ENCODE peak calls at places on chromosome 21, in five cellular contexts. One of them, this sample, is unnamed.

GRCh38 chr21:39736716-39737115 is 8.3 kb upstream of the IGSF5 start:
- DNase-seq in CD8-positive, alpha-beta memory T cell: no peak
- DNase-seq in neural progenitor cell: no peak
- DNase-seq in cardiac muscle cell: no peak
- DNase-seq in mammary epithelial cell: no peak
- DNase-seq in this sample: no peak

GRCh38 chr21:19120591-19120990 is 717.0 kb upstream of the TMPRSS15 start:
- DNase-seq in CD8-positive, alpha-beta memory T cell: no peak
- DNase-seq in neural progenitor cell: no peak
- DNase-seq in cardiac muscle cell: no peak
- DNase-seq in mammary epithelial cell: no peak
- DNase-seq in this sample: no peak

GRCh38 chr21:28943631-28944030 is 49.0 kb downstream of the LTN1 start:
- DNase-seq in CD8-positive, alpha-beta memory T cell: no peak
- DNase-seq in neural progenitor cell: no peak
- DNase-seq in cardiac muscle cell: peak
- DNase-seq in mammary epithelial cell: no peak
- DNase-seq in this sample: no peak

GRCh38 chr21:40568756-40569155 is 278.2 kb downstream of the DSCAM start:
- DNase-seq in CD8-positive, alpha-beta memory T cell: no peak
- DNase-seq in neural progenitor cell: no peak
- DNase-seq in cardiac muscle cell: no peak
- DNase-seq in mammary epithelial cell: no peak
- DNase-seq in this sample: no peak

GRCh38 chr21:27569091-27569490 is 602.2 kb upstream of the ADAMTS5 start:
- DNase-seq in CD8-positive, alpha-beta memory T cell: no peak
- DNase-seq in neural progenitor cell: no peak
- DNase-seq in cardiac muscle cell: no peak
- DNase-seq in mammary epithelial cell: no peak
- DNase-seq in this sample: no peak

GRCh38 chr21:24895885-24896734 is 711.2 kb downstream of the MRPL39 start:
- DNase-seq in CD8-positive, alpha-beta memory T cell: no peak
- DNase-seq in neural progenitor cell: peak
- DNase-seq in cardiac muscle cell: peak
- DNase-seq in mammary epithelial cell: no peak
- DNase-seq in this sample: peak

GRCh38 chr21:39316729-39317128 is 3.3 kb upstream of the BRWD1 start:
- DNase-seq in CD8-positive, alpha-beta memory T cell: no peak
- DNase-seq in neural progenitor cell: no peak
- DNase-seq in cardiac muscle cell: no peak
- DNase-seq in mammary epithelial cell: no peak
- DNase-seq in this sample: no peak

GRCh38 chr21:39182016-39182415 is 1.2 kb downstream of the PSMG1 start:
- DNase-seq in CD8-positive, alpha-beta memory T cell: no peak
- DNase-seq in neural progenitor cell: no peak
- DNase-seq in cardiac muscle cell: no peak
- DNase-seq in mammary epithelial cell: no peak
- DNase-seq in this sample: no peak

GRCh38 chr21:14687277-14687642 is 141.1 kb upstream of the SAMSN1 start:
- DNase-seq in CD8-positive, alpha-beta memory T cell: no peak
- DNase-seq in neural progenitor cell: no peak
- DNase-seq in cardiac muscle cell: no peak
- DNase-seq in mammary epithelial cell: no peak
- DNase-seq in this sample: peak

GRCh38 chr21:23968722-23969647 is 1638.3 kb downstream of the MRPL39 start:
- DNase-seq in CD8-positive, alpha-beta memory T cell: peak
- DNase-seq in neural progenitor cell: peak
- DNase-seq in cardiac muscle cell: no peak
- DNase-seq in mammary epithelial cell: no peak
- DNase-seq in this sample: peak

GRCh38 chr21:46350981-46351380 is 27.0 kb downstream of the PCNT start:
- DNase-seq in CD8-positive, alpha-beta memory T cell: no peak
- DNase-seq in neural progenitor cell: no peak
- DNase-seq in cardiac muscle cell: no peak
- DNase-seq in mammary epithelial cell: no peak
- DNase-seq in this sample: no peak

GRCh38 chr21:45309541-45310381 is 22.1 kb upstream of the POFUT2 start:
- DNase-seq in CD8-positive, alpha-beta memory T cell: no peak
- DNase-seq in neural progenitor cell: no peak
- DNase-seq in cardiac muscle cell: no peak
- DNase-seq in mammary epithelial cell: no peak
- DNase-seq in this sample: no peak

GRCh38 chr21:14259669-14260458 is 43.9 kb downstream of the RBM11 start:
- DNase-seq in CD8-positive, alpha-beta memory T cell: no peak
- DNase-seq in neural progenitor cell: peak
- DNase-seq in cardiac muscle cell: peak
- DNase-seq in mammary epithelial cell: peak
- DNase-seq in this sample: peak

GRCh38 chr21:46402421-46402820 is 56.3 kb upstream of the DIP2A start:
- DNase-seq in CD8-positive, alpha-beta memory T cell: no peak
- DNase-seq in neural progenitor cell: no peak
- DNase-seq in cardiac muscle cell: no peak
- DNase-seq in mammary epithelial cell: no peak
- DNase-seq in this sample: no peak

GRCh38 chr21:17128132-17128531 is 384.7 kb upstream of the CXADR start:
- DNase-seq in CD8-positive, alpha-beta memory T cell: no peak
- DNase-seq in neural progenitor cell: no peak
- DNase-seq in cardiac muscle cell: no peak
- DNase-seq in mammary epithelial cell: no peak
- DNase-seq in this sample: no peak

GRCh38 chr21:45309069-45309521 is 21.4 kb upstream of the POFUT2 start:
- DNase-seq in CD8-positive, alpha-beta memory T cell: peak
- DNase-seq in neural progenitor cell: peak
- DNase-seq in cardiac muscle cell: peak
- DNase-seq in mammary epithelial cell: no peak
- DNase-seq in this sample: peak

GRCh38 chr21:34202553-34203332 is 129.4 kb downstream of the MRPS6 start:
- DNase-seq in CD8-positive, alpha-beta memory T cell: no peak
- DNase-seq in neural progenitor cell: peak
- DNase-seq in cardiac muscle cell: peak
- DNase-seq in mammary epithelial cell: no peak
- DNase-seq in this sample: no peak

GRCh38 chr21:45994738-45995685 is 13.4 kb downstream of the COL6A1 start:
- DNase-seq in CD8-positive, alpha-beta memory T cell: no peak
- DNase-seq in neural progenitor cell: no peak
- DNase-seq in cardiac muscle cell: no peak
- DNase-seq in mammary epithelial cell: no peak
- DNase-seq in this sample: no peak

GRCh38 chr21:26835027-26835713 is 10.0 kb downstream of the ADAMTS1 start:
- DNase-seq in CD8-positive, alpha-beta memory T cell: no peak
- DNase-seq in neural progenitor cell: no peak
- DNase-seq in cardiac muscle cell: peak
- DNase-seq in mammary epithelial cell: peak
- DNase-seq in this sample: no peak

GRCh38 chr21:19507682-19508260 is 1104.2 kb upstream of the TMPRSS15 start:
- DNase-seq in CD8-positive, alpha-beta memory T cell: no peak
- DNase-seq in neural progenitor cell: peak
- DNase-seq in cardiac muscle cell: no peak
- DNase-seq in mammary epithelial cell: no peak
- DNase-seq in this sample: peak

GRCh38 chr21:17538576-17538975 is 25.7 kb downstream of the CXADR start:
- DNase-seq in CD8-positive, alpha-beta memory T cell: no peak
- DNase-seq in neural progenitor cell: no peak
- DNase-seq in cardiac muscle cell: no peak
- DNase-seq in mammary epithelial cell: no peak
- DNase-seq in this sample: no peak

GRCh38 chr21:21973806-21974205 is 975.6 kb downstream of the NCAM2 start:
- DNase-seq in CD8-positive, alpha-beta memory T cell: no peak
- DNase-seq in neural progenitor cell: peak
- DNase-seq in cardiac muscle cell: no peak
- DNase-seq in mammary epithelial cell: no peak
- DNase-seq in this sample: no peak

GRCh38 chr21:40466893-40467483 is 380.0 kb downstream of the DSCAM start:
- DNase-seq in CD8-positive, alpha-beta memory T cell: no peak
- DNase-seq in neural progenitor cell: peak
- DNase-seq in cardiac muscle cell: no peak
- DNase-seq in mammary epithelial cell: peak
- DNase-seq in this sample: no peak

GRCh38 chr21:14862794-14863720 is 201.7 kb downstream of the NRIP1 start:
- DNase-seq in CD8-positive, alpha-beta memory T cell: no peak
- DNase-seq in neural progenitor cell: peak
- DNase-seq in cardiac muscle cell: peak
- DNase-seq in mammary epithelial cell: no peak
- DNase-seq in this sample: peak

GRCh38 chr21:25334046-25334730 is 273.1 kb downstream of the MRPL39 start:
- DNase-seq in CD8-positive, alpha-beta memory T cell: no peak
- DNase-seq in neural progenitor cell: no peak
- DNase-seq in cardiac muscle cell: no peak
- DNase-seq in mammary epithelial cell: no peak
- DNase-seq in this sample: no peak

GRCh38 chr21:46083271-46084040 is 14.5 kb upstream of the COL6A2 start:
- DNase-seq in CD8-positive, alpha-beta memory T cell: no peak
- DNase-seq in neural progenitor cell: no peak
- DNase-seq in cardiac muscle cell: no peak
- DNase-seq in mammary epithelial cell: no peak
- DNase-seq in this sample: no peak

GRCh38 chr21:33811147-33812024 is 104.2 kb downstream of the ATP5PO start:
- DNase-seq in CD8-positive, alpha-beta memory T cell: no peak
- DNase-seq in neural progenitor cell: no peak
- DNase-seq in cardiac muscle cell: no peak
- DNase-seq in mammary epithelial cell: no peak
- DNase-seq in this sample: no peak

GRCh38 chr21:46054447-46054846 is 43.5 kb upstream of the COL6A2 start:
- DNase-seq in CD8-positive, alpha-beta memory T cell: no peak
- DNase-seq in neural progenitor cell: peak
- DNase-seq in cardiac muscle cell: peak
- DNase-seq in mammary epithelial cell: no peak
- DNase-seq in this sample: no peak

GRCh38 chr21:29175408-29176147 is 45.1 kb downstream of the MAP3K7CL start:
- DNase-seq in CD8-positive, alpha-beta memory T cell: no peak
- DNase-seq in neural progenitor cell: no peak
- DNase-seq in cardiac muscle cell: peak
- DNase-seq in mammary epithelial cell: no peak
- DNase-seq in this sample: peak

GRCh38 chr21:40487406-40487805 is 359.6 kb downstream of the DSCAM start:
- DNase-seq in CD8-positive, alpha-beta memory T cell: no peak
- DNase-seq in neural progenitor cell: no peak
- DNase-seq in cardiac muscle cell: no peak
- DNase-seq in mammary epithelial cell: no peak
- DNase-seq in this sample: no peak

GRCh38 chr21:46084709-46085108 is 13.2 kb upstream of the COL6A2 start:
- DNase-seq in CD8-positive, alpha-beta memory T cell: no peak
- DNase-seq in neural progenitor cell: no peak
- DNase-seq in cardiac muscle cell: no peak
- DNase-seq in mammary epithelial cell: no peak
- DNase-seq in this sample: no peak

GRCh38 chr21:33789697-33790096 is 125.9 kb downstream of the ATP5PO start:
- DNase-seq in CD8-positive, alpha-beta memory T cell: no peak
- DNase-seq in neural progenitor cell: no peak
- DNase-seq in cardiac muscle cell: peak
- DNase-seq in mammary epithelial cell: no peak
- DNase-seq in this sample: no peak

GRCh38 chr21:15947707-15948106 is 217.9 kb downstream of the USP25 start:
- DNase-seq in CD8-positive, alpha-beta memory T cell: no peak
- DNase-seq in neural progenitor cell: no peak
- DNase-seq in cardiac muscle cell: no peak
- DNase-seq in mammary epithelial cell: no peak
- DNase-seq in this sample: no peak
- H3K4me3 ChIP-seq in CD8-positive, alpha-beta memory T cell: no peak
- H3K4me3 ChIP-seq in neural progenitor cell: no peak
- H3K4me3 ChIP-seq in cardiac muscle cell: no peak
- H3K4me3 ChIP-seq in mammary epithelial cell: no peak
- H3K4me3 ChIP-seq in this sample: no peak

GRCh38 chr21:42534361-42534900 is 20.8 kb downstream of the SLC37A1 start:
- DNase-seq in CD8-positive, alpha-beta memory T cell: no peak
- DNase-seq in neural progenitor cell: no peak
- DNase-seq in cardiac muscle cell: no peak
- DNase-seq in mammary epithelial cell: no peak
- DNase-seq in this sample: peak
- H3K4me3 ChIP-seq in CD8-positive, alpha-beta memory T cell: no peak
- H3K4me3 ChIP-seq in neural progenitor cell: no peak
- H3K4me3 ChIP-seq in cardiac muscle cell: no peak
- H3K4me3 ChIP-seq in mammary epithelial cell: no peak
- H3K4me3 ChIP-seq in this sample: peak

DNA sequence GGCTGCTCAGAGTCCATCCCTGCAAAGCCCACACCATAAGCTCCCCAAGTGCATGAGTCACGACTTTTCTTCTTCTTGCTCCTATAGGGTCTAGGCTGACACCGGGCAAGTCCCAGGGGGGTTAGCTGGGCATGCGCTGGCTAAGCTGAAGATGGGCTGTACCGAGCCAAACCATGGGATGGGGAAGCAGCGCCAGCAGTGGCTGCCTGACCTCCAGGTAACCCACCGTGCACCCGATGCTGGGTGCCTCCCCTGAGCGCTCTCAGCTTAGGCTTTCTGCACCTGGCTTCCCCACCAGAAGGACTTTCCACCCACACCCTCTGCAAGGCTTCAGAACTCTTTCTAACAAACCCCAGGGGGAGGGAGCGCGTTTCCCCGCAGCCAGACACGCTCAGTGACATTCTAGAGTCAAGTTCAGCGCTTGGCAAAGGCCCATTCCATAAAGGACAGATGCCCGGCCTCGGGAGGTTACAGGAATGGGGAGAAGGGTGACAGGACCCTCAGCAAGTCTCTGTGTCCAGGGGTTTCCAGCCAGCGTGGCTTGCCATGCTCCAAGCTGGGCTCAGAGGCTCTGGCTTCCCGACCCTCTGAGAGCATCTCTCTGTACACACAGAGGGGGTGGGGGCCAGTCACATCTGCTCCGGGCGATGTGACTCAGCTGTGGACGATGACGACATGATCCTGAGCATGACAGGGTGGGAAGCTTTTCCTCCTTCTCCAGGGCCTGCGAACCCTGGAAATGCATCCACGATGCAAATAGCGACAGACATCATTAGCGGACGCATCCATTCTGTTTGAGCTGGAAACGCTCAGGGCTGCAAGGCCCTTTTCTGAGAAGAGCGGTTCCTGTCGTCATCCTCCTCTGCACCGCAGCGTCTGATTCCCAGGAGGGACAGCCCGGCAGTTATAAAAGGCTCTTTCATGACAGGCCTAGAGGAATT is 107.8 kb downstream of the SIK1 start:
- DNase-seq in CD8-positive, alpha-beta memory T cell: no peak
- DNase-seq in neural progenitor cell: no peak
- DNase-seq in cardiac muscle cell: peak
- DNase-seq in mammary epithelial cell: peak
- DNase-seq in this sample: peak
- H3K4me3 ChIP-seq in CD8-positive, alpha-beta memory T cell: no peak
- H3K4me3 ChIP-seq in neural progenitor cell: no peak
- H3K4me3 ChIP-seq in cardiac muscle cell: no peak
- H3K4me3 ChIP-seq in mammary epithelial cell: no peak
- H3K4me3 ChIP-seq in this sample: no peak

DNA sequence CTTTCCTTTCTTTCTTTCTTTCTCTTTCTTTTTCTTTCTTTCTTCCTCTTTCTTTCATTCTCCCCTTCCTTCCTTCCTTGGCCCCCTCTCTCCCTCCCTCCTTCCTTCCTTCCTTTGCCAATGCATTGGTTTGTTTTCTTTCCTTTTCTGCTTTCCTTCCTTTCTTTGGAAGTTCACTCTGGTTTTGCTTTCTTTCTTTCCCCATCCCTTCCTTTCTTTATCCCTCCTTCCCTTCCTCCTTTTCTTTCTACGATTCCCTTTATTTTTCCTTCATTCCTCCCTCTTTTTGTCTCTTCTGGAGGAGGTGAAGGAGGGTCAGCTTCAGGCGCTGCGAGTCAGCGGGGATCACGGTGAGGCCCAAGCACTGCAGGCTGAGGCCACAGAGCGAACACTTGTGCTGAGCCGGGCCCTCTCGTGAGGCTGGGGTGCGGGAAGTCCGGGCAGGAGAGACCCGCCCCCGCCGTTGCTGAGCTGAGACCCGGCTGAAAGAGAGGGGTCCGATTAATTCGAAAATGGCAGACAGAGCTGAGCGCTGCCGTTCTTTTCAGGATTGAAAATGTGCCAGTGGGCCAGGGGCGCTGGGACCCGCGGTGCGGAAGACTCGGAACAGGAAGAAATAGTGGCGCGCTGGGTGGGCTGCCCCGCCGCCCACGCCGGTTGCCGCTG is 1.5 kb downstream of the SIM2 start:
- DNase-seq in CD8-positive, alpha-beta memory T cell: no peak
- DNase-seq in neural progenitor cell: peak
- DNase-seq in cardiac muscle cell: no peak
- DNase-seq in mammary epithelial cell: no peak
- DNase-seq in this sample: no peak
- H3K4me3 ChIP-seq in CD8-positive, alpha-beta memory T cell: no peak
- H3K4me3 ChIP-seq in neural progenitor cell: peak
- H3K4me3 ChIP-seq in cardiac muscle cell: peak
- H3K4me3 ChIP-seq in mammary epithelial cell: no peak
- H3K4me3 ChIP-seq in this sample: no peak

This sample was measured in GM12865.